ENCODE peak calls at places on chromosomes 1 and 21, in ten cellular contexts. S, B, H, Y, K, E, W, M, G and J are unnamed samples.

GRCh38 chr1:55007626-55008025 is 8.9 kb downstream of the BSND start:
- DNase-seq in S (no peak), B (peak; percentile 27), H (no peak), Y (no peak), K (no peak), E (no peak), W (peak; percentile 63), M (no peak), G (no peak), J (no peak)

GRCh38 chr1:3954391-3955160 is 54.5 kb upstream of the C1orf174 start:
- DNase-seq in S (no peak), B (no peak), H (no peak), Y (no peak), K (no peak), E (no peak), W (no peak), M (no peak), G (no peak), J (no peak)

GRCh38 chr1:152110860-152111514 is 4.3 kb downstream of the TCHH start:
- DNase-seq in S (peak; percentile 84), B (peak; percentile 40), H (no peak), Y (no peak), K (peak; percentile 18), E (no peak), W (peak; percentile 36), M (peak; percentile 7), G (no peak), J (peak; percentile 66)

GRCh38 chr1:225468270-225469020 is 40.6 kb upstream of the LBR start:
- DNase-seq in S (no peak), B (no peak), H (no peak), Y (no peak), K (no peak), E (no peak), W (no peak), M (no peak), G (peak; percentile 42), J (no peak)

GRCh38 chr1:230040440-230040839 is 26.6 kb upstream of the GALNT2 start:
- DNase-seq in S (no peak), B (no peak), H (no peak), Y (no peak), K (no peak), E (no peak), W (no peak), M (no peak), G (no peak), J (no peak)

GRCh38 chr21:45463871-45464270 is 58.9 kb downstream of the COL18A1 start:
- DNase-seq in S (peak; percentile 27), B (no peak), H (no peak), Y (no peak), K (no peak), E (no peak), W (no peak), M (no peak), G (peak; percentile 22), J (peak; percentile 33)

GRCh38 chr1:25733271-25733670 is 66.7 kb upstream of the SELENON start:
- DNase-seq in S (no peak), B (no peak), H (no peak), Y (no peak), K (no peak), E (no peak), W (no peak), M (no peak), G (no peak), J (peak; percentile 9)

GRCh38 chr1:93475691-93476090 is 27.8 kb downstream of the FNBP1L start:
- DNase-seq in S (no peak), B (no peak), H (no peak), Y (no peak), K (no peak), E (no peak), W (no peak), M (no peak), G (no peak), J (no peak)

GRCh38 chr21:21200939-21201610 is 202.9 kb downstream of the NCAM2 start:
- DNase-seq in S (no peak), B (no peak), H (no peak), Y (no peak), K (no peak), E (no peak), W (peak; percentile 49), M (peak; percentile 19), G (no peak), J (no peak)

GRCh38 chr1:7258622-7259135 is 473.4 kb downstream of the CAMTA1 start:
- DNase-seq in S (no peak), B (no peak), H (no peak), Y (no peak), K (no peak), E (no peak), W (no peak), M (no peak), G (no peak), J (no peak)

GRCh38 chr1:20472860-20473711 is 12.9 kb downstream of the CAMK2N1 start:
- DNase-seq in S (no peak), B (no peak), H (peak; percentile 55), Y (peak; percentile 70), K (no peak), E (peak; percentile 39), W (peak; percentile 49), M (peak; percentile 93), G (peak; percentile 82), J (peak; percentile 86)

GRCh38 chr1:247212012-247212411 is 40.2 kb upstream of the ZNF124 start:
- DNase-seq in S (no peak), B (no peak), H (peak; percentile 44), Y (no peak), K (no peak), E (no peak), W (no peak), M (no peak), G (no peak), J (no peak)

GRCh38 chr1:185860316-185860715 is 126.1 kb downstream of the HMCN1 start:
- DNase-seq in S (no peak), B (no peak), H (no peak), Y (no peak), K (no peak), E (no peak), W (peak; percentile 74), M (no peak), G (no peak), J (no peak)

GRCh38 chr1:1200876-1201810 is 5.2 kb downstream of the TNFRSF18 start:
- DNase-seq in S (peak; percentile 85), B (peak; percentile 39), H (no peak), Y (peak; percentile 70), K (no peak), E (peak; percentile 54), W (peak; percentile 63), M (peak; percentile 19), G (peak; percentile 66), J (peak; percentile 82)

GRCh38 chr1:10652626-10653025 is 143.8 kb downstream of the CASZ1 start:
- DNase-seq in S (no peak), B (no peak), H (no peak), Y (no peak), K (no peak), E (no peak), W (no peak), M (no peak), G (no peak), J (no peak)

GRCh38 chr1:10653370-10654125 is 142.9 kb downstream of the CASZ1 start:
- DNase-seq in S (no peak), B (no peak), H (no peak), Y (no peak), K (no peak), E (no peak), W (no peak), M (peak; percentile 77), G (no peak), J (no peak)

GRCh38 chr1:10651377-10651776 is 145.1 kb downstream of the CASZ1 start:
- DNase-seq in S (no peak), B (no peak), H (no peak), Y (no peak), K (no peak), E (no peak), W (peak; percentile 31), M (peak; percentile 77), G (no peak), J (no peak)

GRCh38 chr1:10650591-10651216 is 145.7 kb downstream of the CASZ1 start:
- DNase-seq in S (no peak), B (no peak), H (no peak), Y (no peak), K (no peak), E (no peak), W (no peak), M (no peak), G (no peak), J (no peak)

GRCh38 chr1:10651793-10652192 is 144.7 kb downstream of the CASZ1 start:
- DNase-seq in S (no peak), B (no peak), H (no peak), Y (no peak), K (no peak), E (no peak), W (no peak), M (no peak), G (no peak), J (no peak)
- H3K4me3 ChIP-seq in S (no peak overlapping the region), B (no peak overlapping the region), H (no peak overlapping the region), Y (no peak overlapping the region), K (no peak overlapping the region), E (no peak overlapping the region), W (no peak overlapping the region), M (no peak overlapping the region), G (no peak overlapping the region), J (no peak overlapping the region)

GRCh38 chr1:47189844-47190562 is at the start of gene PDZK1IP1:
- DNase-seq in S (peak; percentile 89), B (peak; percentile 82), H (no peak), Y (peak; percentile 54), K (peak; percentile 89), E (peak; percentile 32), W (peak; percentile 67), M (peak; percentile 94), G (peak; percentile 95), J (peak; percentile 89)
- H3K27ac ChIP-seq in S (peak within 1 kb of the TSS; percentile 42), B (no peak within 1 kb of the TSS), H (no peak within 1 kb of the TSS), Y (no peak within 1 kb of the TSS), K (peak within 1 kb of the TSS; percentile 84), E (peak within 1 kb of the TSS; percentile 66), W (no peak within 1 kb of the TSS), M (peak within 1 kb of the TSS; percentile 70), G (peak within 1 kb of the TSS; percentile 72), J (no peak within 1 kb of the TSS)

GRCh38 chr21:15543473-15543872 is 186.3 kb upstream of the USP25 start:
- DNase-seq in S (no peak), B (no peak), H (no peak), Y (no peak), K (no peak), E (no peak), W (no peak), M (no peak), G (no peak), J (no peak)
- H3K9me3 ChIP-seq in S (no peaks in the 10 kb centered on the region), B (no peaks in the 10 kb centered on the region), H (no peaks in the 10 kb centered on the region), Y (no peaks in the 10 kb centered on the region), K (no peaks in the 10 kb centered on the region), E (no peaks in the 10 kb centered on the region), W (no peaks in the 10 kb centered on the region), M (no peaks in the 10 kb centered on the region), G (no peaks in the 10 kb centered on the region), J (no peaks in the 10 kb centered on the region)

DNA sequence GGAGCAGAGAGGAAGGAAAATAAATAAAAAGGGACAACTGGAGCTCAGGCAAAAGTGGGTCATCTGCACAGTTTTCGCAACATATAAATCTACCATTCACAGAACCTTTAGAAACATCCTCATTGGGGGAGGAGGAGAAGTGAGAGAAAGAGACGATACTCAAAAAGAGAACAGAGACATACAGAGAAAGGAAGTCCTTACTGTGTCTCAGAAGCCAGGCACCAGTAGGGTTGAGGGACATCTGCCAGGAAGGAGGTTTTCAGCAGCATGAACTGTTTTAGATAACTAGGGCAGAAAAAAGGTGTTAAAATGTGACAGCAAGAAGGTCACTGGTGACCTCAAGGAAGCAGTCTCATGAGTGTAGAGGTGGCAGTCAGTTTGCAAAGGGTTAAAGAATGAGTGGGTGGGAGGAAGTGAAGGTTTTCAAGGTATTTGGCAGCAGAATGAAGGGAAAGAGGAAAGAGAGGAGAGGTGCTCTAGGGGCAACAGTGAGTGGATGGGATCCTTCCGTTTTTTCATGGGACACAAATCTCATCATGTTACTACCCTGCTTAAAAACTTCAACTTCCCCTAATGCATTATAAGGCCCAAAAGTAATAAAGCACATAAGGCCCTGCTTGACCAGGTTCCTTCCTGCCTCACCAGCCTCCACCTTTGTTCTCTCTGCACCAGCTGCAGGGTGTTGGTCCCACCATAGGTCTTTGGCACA is 9.5 kb downstream of the JAK1 start:
- DNase-seq in S (no peak), B (no peak), H (peak; percentile 86), Y (no peak), K (no peak), E (peak; percentile 64), W (no peak), M (no peak), G (no peak), J (no peak)
- H3K4me3 ChIP-seq in S (no peak overlapping the region), B (no peak overlapping the region), H (peak overlapping the region; percentile 49), Y (no peak overlapping the region), K (no peak overlapping the region), E (no peak overlapping the region), W (no peak overlapping the region), M (no peak overlapping the region), G (no peak overlapping the region), J (no peak overlapping the region)